ENCODE peak calls at places on chromosomes 12 and 14, in six cellular contexts. A is esophagus squamous epithelium, V is WERI-Rb-1, R is NB4, U is kidney epithelial cell, Q is prostate gland. Z is an unnamed sample.

GRCh38 chr14:77616133-77616453 is 344 bp downstream of the SPTLC2 start:
- DNase-seq in A (no peak), V (no peak), R (peak; percentile 46), U (no peak), Q (no peak), Z (no peak)

GRCh38 chr14:22980672-22981089 is 1.7 kb downstream of the AJUBA start:
- DNase-seq in A (no peak), V (no peak), R (no peak), U (no peak), Q (peak; percentile 60), Z (peak; percentile 27)

GRCh38 chr12:87086118-87086891 is 830.1 kb upstream of the MGAT4C start:
- DNase-seq in A (no peak), V (no peak), R (peak; percentile 7), U (no peak), Q (no peak), Z (peak; percentile 22)

GRCh38 chr12:92528586-92528985 is 174.2 kb upstream of the PLEKHG7 start:
- DNase-seq in A (no peak), V (no peak), R (no peak), U (no peak), Q (no peak), Z (no peak)

GRCh38 chr12:65818454-65819382 is 5.6 kb upstream of the HMGA2 start:
- DNase-seq in A (no peak), V (no peak), R (no peak), U (peak; percentile 45), Q (no peak), Z (no peak)

GRCh38 chr14:64577211-64577610 is 27.4 kb downstream of the PPP1R36 start:
- DNase-seq in A (no peak), V (no peak), R (no peak), U (no peak), Q (no peak), Z (no peak)

GRCh38 chr14:36807727-36808126 is 146.1 kb downstream of the PAX9 start:
- DNase-seq in A (no peak), V (no peak), R (no peak), U (no peak), Q (no peak), Z (no peak)

GRCh38 chr12:131044760-131045381 is 91.2 kb downstream of the ADGRD1 start:
- DNase-seq in A (no peak), V (no peak), R (peak; percentile 83), U (no peak), Q (no peak), Z (no peak)

GRCh38 chr12:53069621-53070410 is 9.4 kb downstream of the SPRYD3 start:
- DNase-seq in A (no peak), V (no peak), R (no peak), U (no peak), Q (no peak), Z (no peak)

GRCh38 chr14:33271891-33272290 is 333.2 kb downstream of the NPAS3 start:
- DNase-seq in A (no peak), V (no peak), R (no peak), U (no peak), Q (no peak), Z (no peak)

DNA sequence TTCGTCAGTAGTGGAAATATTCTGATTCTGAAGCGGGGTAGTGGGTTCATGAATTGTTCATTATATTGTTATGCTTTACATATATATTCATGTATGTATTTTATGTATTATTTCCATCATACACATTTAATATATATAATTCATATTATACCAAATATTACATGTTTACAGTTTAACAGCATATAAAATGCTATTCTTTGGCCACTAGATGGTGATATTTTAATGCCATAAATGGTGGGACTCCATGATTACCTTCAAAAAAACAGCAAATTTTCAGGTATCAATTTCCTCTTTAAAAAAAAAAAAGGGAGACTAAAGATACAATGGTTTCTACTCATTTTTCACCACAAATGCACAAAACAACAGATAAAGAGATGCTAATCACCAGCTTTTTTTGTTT is 41.0 kb downstream of the BDKRB1 start:
- DNase-seq in A (no peak), V (no peak), R (peak; percentile 19), U (no peak), Q (no peak), Z (peak; percentile 34)
- TF ChIP-seq CTCF in A (peak; percentile 57), V (no peak), R (no peak), U (peak; percentile 35), Q (peak; percentile 38), Z (peak; percentile 59)

GRCh38 chr12:9326085-9326484 is 117.9 kb upstream of the PZP start:
- DNase-seq in A (no peak), V (no peak), R (no peak), U (no peak), Q (no peak), Z (no peak)

GRCh38 chr12:9325513-9325912 is 117.3 kb upstream of the PZP start:
- DNase-seq in A (no peak), V (no peak), R (no peak), U (no peak), Q (no peak), Z (no peak)

GRCh38 chr12:9328065-9328464 is 119.9 kb upstream of the PZP start:
- DNase-seq in A (no peak), V (no peak), R (no peak), U (no peak), Q (no peak), Z (no peak)

GRCh38 chr12:9329019-9329418 is 120.8 kb upstream of the PZP start:
- DNase-seq in A (no peak), V (no peak), R (no peak), U (no peak), Q (no peak), Z (no peak)

GRCh38 chr12:9327307-9327706 is 119.1 kb upstream of the PZP start:
- DNase-seq in A (no peak), V (no peak), R (peak; percentile 25), U (no peak), Q (no peak), Z (no peak)
- H3K4me3 ChIP-seq in A (no peak overlapping the region), V (no peak overlapping the region), R (no peak overlapping the region), U (no peak overlapping the region), Q (no peak overlapping the region), Z (no peak overlapping the region)

DNA sequence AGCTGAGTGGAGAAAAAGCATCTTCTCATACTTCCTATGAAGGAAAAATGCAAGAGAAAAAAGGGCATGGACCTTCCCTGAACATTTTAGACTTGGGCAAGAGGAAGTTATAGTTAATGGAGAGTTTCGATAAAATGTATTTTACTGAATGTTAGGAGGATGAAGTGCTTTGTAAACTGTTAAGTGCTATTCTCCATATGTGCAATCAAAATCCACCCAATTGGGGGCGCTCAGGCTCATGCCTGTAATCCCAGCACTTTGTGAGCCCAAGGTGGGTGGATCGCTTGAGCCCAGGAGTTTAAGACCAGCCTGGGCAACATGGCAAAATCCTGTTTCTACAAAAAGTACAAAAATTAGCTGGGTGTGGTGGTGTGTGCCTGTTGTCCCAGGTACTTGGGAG is 1.9 kb upstream of the CNPY2 start:
- DNase-seq in A (no peak), V (peak; percentile 19), R (no peak), U (no peak), Q (no peak), Z (no peak)
- TF ChIP-seq CTCF in A (no peak), V (peak; percentile 13), R (no peak), U (no peak), Q (no peak), Z (no peak)

DNA sequence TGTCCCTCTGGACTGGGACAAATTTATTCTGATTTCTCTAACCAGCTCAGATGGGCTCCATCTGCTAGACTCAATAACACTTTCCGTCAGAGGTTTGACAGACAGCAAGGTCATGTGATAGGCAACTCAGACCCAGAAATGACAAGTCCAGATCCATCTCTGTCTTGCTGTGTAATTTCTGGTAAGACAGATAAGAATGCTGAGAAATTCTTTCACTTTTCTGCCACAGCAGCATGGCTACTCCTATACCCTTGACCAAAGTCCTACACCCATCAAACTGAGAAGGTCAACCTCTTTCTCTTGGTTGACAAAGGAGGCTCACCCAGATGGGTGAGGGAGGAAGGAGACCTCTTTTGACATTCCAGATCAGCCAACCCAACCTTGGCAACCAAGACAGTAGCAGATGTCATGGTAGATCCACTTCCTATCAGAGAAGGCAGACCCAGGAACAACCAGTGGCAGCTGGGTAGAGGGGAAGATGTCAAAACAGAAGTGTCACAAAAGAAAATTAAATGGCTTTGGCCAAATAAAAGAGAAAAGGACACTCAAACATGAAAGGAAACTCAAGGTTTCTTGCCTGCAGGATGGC is 36.9 kb upstream of the PRKAB1 start:
- DNase-seq in A (no peak), V (no peak), R (no peak), U (no peak), Q (no peak), Z (no peak)
- H3K4me3 ChIP-seq in A (no peak overlapping the region), V (no peak overlapping the region), R (no peak overlapping the region), U (no peak overlapping the region), Q (no peak overlapping the region), Z (no peak overlapping the region)

GRCh38 chr14:39432619-39433451 is 602 bp upstream of the FBXO33 start:
- DNase-seq in A (peak; percentile 75), V (peak; percentile 95), R (peak; percentile 77), U (peak; percentile 56), Q (peak; percentile 94), Z (peak; percentile 81)
- TF ChIP-seq CTCF in A (no peak), V (peak; percentile 53), R (no peak), U (peak; percentile 18), Q (no peak), Z (peak; percentile 17)

GRCh38 chr14:91410781-91411536 is 6.7 kb downstream of the CCDC88C start:
- DNase-seq in A (no peak), V (no peak), R (no peak), U (no peak), Q (no peak), Z (no peak)

GRCh38 chr14:91412939-91413338 is 4.7 kb downstream of the CCDC88C start:
- DNase-seq in A (no peak), V (no peak), R (no peak), U (no peak), Q (no peak), Z (no peak)

GRCh38 chr14:91415794-91416743 is 1.6 kb downstream of the CCDC88C start:
- DNase-seq in A (peak; percentile 13), V (no peak), R (peak; percentile 79), U (peak; percentile 41), Q (peak; percentile 41), Z (no peak)

GRCh38 chr14:91414475-91415342 is 2.9 kb downstream of the CCDC88C start:
- DNase-seq in A (no peak), V (no peak), R (no peak), U (no peak), Q (no peak), Z (no peak)

GRCh38 chr14:91413547-91414474 is 3.8 kb downstream of the CCDC88C start:
- DNase-seq in A (no peak), V (peak; percentile 15), R (no peak), U (no peak), Q (peak; percentile 72), Z (no peak)
- H3K4me3 ChIP-seq in A (peak overlapping the region; percentile 90), V (no peak overlapping the region), R (peak overlapping the region; percentile 10), U (no peak overlapping the region), Q (no peak overlapping the region), Z (no peak overlapping the region)

GRCh38 chr12:121089813-121090430 is 42.8 kb upstream of the P2RX7 start:
- DNase-seq in A (no peak), V (no peak), R (no peak), U (no peak), Q (no peak), Z (no peak)
- TF ChIP-seq CTCF in A (no peak), V (no peak), R (no peak), U (no peak), Q (no peak), Z (no peak)

Z was measured in fibroblast of pulmonary artery.